ENCODE peak calls at places on chromosomes 2 and 18, in four cellular contexts. W is GM12891, T is breast epithelium, G is NB4. P is an unnamed sample.

GRCh38 chr2:70553334-70553583 is 367 bp downstream of the TGFA start:
- DNase-seq in W (no peak), G (no peak), T (peak; percentile 47), P (no peak)

GRCh38 chr2:110771549-110772382 is 39.4 kb downstream of the ACOXL start:
- DNase-seq in W (no peak), T (no peak), G (no peak), P (no peak)

GRCh38 chr2:156317631-156318030 is 14.9 kb downstream of the NR4A2 start:
- DNase-seq in T (no peak), W (no peak), G (no peak), P (no peak)

GRCh38 chr2:85667561-85668008 is 414 bp downstream of the SFTPB start:
- DNase-seq in T (no peak), G (no peak), W (no peak), P (no peak)

GRCh38 chr2:29295843-29296242 is 180.6 kb downstream of the CLIP4 start:
- DNase-seq in G (peak; percentile 45), T (no peak), W (no peak), P (no peak)

GRCh38 chr2:178084273-178084672 is 11.7 kb upstream of the PDE11A start:
- DNase-seq in T (no peak), W (no peak), G (no peak), P (no peak)

GRCh38 chr18:22428672-22429071 is 11.0 kb upstream of the CTAGE1 start:
- DNase-seq in G (no peak), W (no peak), T (no peak), P (no peak)

GRCh38 chr18:3595282-3596273 is 145.6 kb downstream of the TGIF1 start:
- DNase-seq in W (no peak), T (peak; percentile 45), G (peak; percentile 78), P (peak; percentile 88)

GRCh38 chr18:56593906-56594305 is 44.5 kb downstream of the TXNL1 start:
- DNase-seq in G (no peak), T (no peak), W (no peak), P (no peak)

GRCh38 chr2:190684941-190685340 is 36.1 kb downstream of the NAB1 start:
- DNase-seq in T (no peak), W (no peak), G (no peak), P (no peak)

GRCh38 chr2:46002507-46002883 is 294.7 kb upstream of the EPAS1 start:
- DNase-seq in T (no peak), G (no peak), W (no peak), P (no peak)

GRCh38 chr2:39743170-39743851 is 35.7 kb downstream of the THUMPD2 start:
- DNase-seq in G (no peak), W (no peak), T (no peak), P (no peak)

GRCh38 chr18:74546751-74547530 is 12.6 kb downstream of the CNDP1 start:
- DNase-seq in T (no peak), W (no peak), G (no peak), P (no peak)

GRCh38 chr2:201191132-201191875 is 8.4 kb downstream of the CASP10 start:
- DNase-seq in G (peak; percentile 67), W (no peak), T (no peak), P (peak; percentile 45)

GRCh38 chr2:77768508-77768907 is 246.3 kb upstream of the LRRTM4 start:
- DNase-seq in W (no peak), G (peak; percentile 13), T (no peak), P (no peak)

GRCh38 chr18:67805261-67805660 is 288.7 kb upstream of the DSEL start:
- DNase-seq in G (peak; percentile 6), W (no peak), T (no peak), P (peak; percentile 7)

GRCh38 chr18:46134920-46135675 is 30.9 kb downstream of the HAUS1 start:
- DNase-seq in G (no peak), T (no peak), W (no peak), P (no peak)

GRCh38 chr18:48715651-48716354 is 177.0 kb downstream of the CTIF start:
- DNase-seq in T (no peak), W (peak; percentile 50), G (peak; percentile 70), P (no peak)

GRCh38 chr2:180747728-180748127 is 232.7 kb upstream of the UBE2E3 start:
- DNase-seq in T (no peak), G (no peak), W (no peak), P (no peak)

GRCh38 chr2:202172439-202173191 is 65.8 kb downstream of the SUMO1 start:
- DNase-seq in W (no peak), T (no peak), G (no peak), P (no peak)

GRCh38 chr2:146982393-146982846 is 862.4 kb upstream of the ACVR2A start:
- DNase-seq in W (no peak), G (peak; percentile 36), T (peak; percentile 35), P (no peak)

GRCh38 chr2:667332-668000 is 9.7 kb downstream of the TMEM18 start:
- DNase-seq in W (no peak), G (peak; percentile 67), T (no peak), P (peak; percentile 21)
- TF ChIP-seq POLR2A in W (no peak), G (no peak), T (no peak), P (no peak)

GRCh38 chr2:109513749-109514588 is 99.8 kb downstream of the SEPTIN10 start:
- DNase-seq in T (no peak), G (no peak), W (no peak), P (no peak)
- TF ChIP-seq POLR2A in T (no peak), G (no peak), W (no peak), P (no peak)

GRCh38 chr2:138237657-138238384 is 263.7 kb upstream of the SPOPL start:
- DNase-seq in T (no peak), W (no peak), G (no peak), P (no peak)
- TF ChIP-seq POLR2A in T (no peak), W (no peak), G (no peak), P (no peak)

GRCh38 chr2:151247432-151247831 is 14.2 kb downstream of the RBM43 start:
- DNase-seq in G (no peak), W (no peak), T (no peak), P (no peak)
- TF ChIP-seq POLR2A in G (no peak), W (no peak), T (no peak), P (no peak)

GRCh38 chr2:160301420-160301819 is 101.3 kb upstream of the ITGB6 start:
- DNase-seq in G (no peak), W (no peak), T (no peak), P (no peak)
- TF ChIP-seq POLR2A in G (no peak), W (no peak), T (no peak), P (no peak)

GRCh38 chr2:153870308-153870707 is 1.4 kb upstream of the GALNT13 start:
- DNase-seq in G (no peak), T (no peak), W (no peak), P (no peak)

GRCh38 chr2:153875801-153876466 is 4.2 kb downstream of the GALNT13 start:
- DNase-seq in W (no peak), G (no peak), T (no peak), P (no peak)

GRCh38 chr2:153873062-153874048 is 1.6 kb downstream of the GALNT13 start:
- DNase-seq in T (no peak), W (no peak), G (no peak), P (no peak)

GRCh38 chr2:153872311-153873061 is 764 bp downstream of the GALNT13 start:
- DNase-seq in T (no peak), G (no peak), W (no peak), P (no peak)

GRCh38 chr2:153871231-153872221 is at the start of gene GALNT13:
- DNase-seq in G (no peak), W (no peak), T (no peak), P (peak; percentile 0)
- TF ChIP-seq POLR2A in G (no peak), W (no peak), T (no peak), P (no peak)

GRCh38 chr2:218400167-218400929 is 680 bp downstream of the CTDSP1 start:
- DNase-seq in G (peak; percentile 70), W (peak; percentile 51), T (no peak), P (peak; percentile 74)
- TF ChIP-seq POLR2A in G (no peak), W (no peak), T (no peak), P (peak; percentile 24)

P was measured in erythroblast.